ENCODE peak calls at places on chromosome 7, in eight cellular contexts. One of them, this sample, is unnamed.

GRCh38 chr7:94183289-94183749 is 179.2 kb upstream of the BET1 start:
- ATAC-seq in gastroesophageal sphincter: peak
- ATAC-seq in naive thymus-derived CD8-positive, alpha-beta T cell: no peak
- ATAC-seq in activated naive CD8-positive, alpha-beta T cell treated with anti-CD3 and anti-CD28 coated beads, Interleukin-2, amount 10 ng/mL, durations not matched to agents 7 days and 5 days: no peak
- ATAC-seq in body of pancreas: peak
- ATAC-seq in HCT116: peak
- ATAC-seq in HepG2: no peak
- ATAC-seq in left lung: peak
- ATAC-seq in this sample: peak

GRCh38 chr7:45073031-45073842 is 15.5 kb downstream of the NACAD start:
- ATAC-seq in body of pancreas: no peak
- ATAC-seq in HepG2: peak
- ATAC-seq in gastroesophageal sphincter: no peak
- ATAC-seq in activated naive CD8-positive, alpha-beta T cell treated with anti-CD3 and anti-CD28 coated beads, Interleukin-2, amount 10 ng/mL, durations not matched to agents 7 days and 5 days: no peak
- ATAC-seq in left lung: no peak
- ATAC-seq in HCT116: no peak
- ATAC-seq in naive thymus-derived CD8-positive, alpha-beta T cell: no peak
- ATAC-seq in this sample: peak

GRCh38 chr7:121714559-121715303 is 158.2 kb upstream of the PTPRZ1 start:
- ATAC-seq in naive thymus-derived CD8-positive, alpha-beta T cell: no peak
- ATAC-seq in gastroesophageal sphincter: no peak
- ATAC-seq in HCT116: peak
- ATAC-seq in HepG2: peak
- ATAC-seq in body of pancreas: peak
- ATAC-seq in activated naive CD8-positive, alpha-beta T cell treated with anti-CD3 and anti-CD28 coated beads, Interleukin-2, amount 10 ng/mL, durations not matched to agents 7 days and 5 days: no peak
- ATAC-seq in left lung: peak
- ATAC-seq in this sample: no peak

GRCh38 chr7:38339953-38340819 is 66.8 kb upstream of the TARP start:
- ATAC-seq in HepG2: no peak
- ATAC-seq in activated naive CD8-positive, alpha-beta T cell treated with anti-CD3 and anti-CD28 coated beads, Interleukin-2, amount 10 ng/mL, durations not matched to agents 7 days and 5 days: peak
- ATAC-seq in gastroesophageal sphincter: no peak
- ATAC-seq in naive thymus-derived CD8-positive, alpha-beta T cell: peak
- ATAC-seq in body of pancreas: no peak
- ATAC-seq in HCT116: no peak
- ATAC-seq in left lung: no peak
- ATAC-seq in this sample: no peak

GRCh38 chr7:1223196-1224092 is 9.2 kb upstream of the UNCX start:
- ATAC-seq in naive thymus-derived CD8-positive, alpha-beta T cell: no peak
- ATAC-seq in gastroesophageal sphincter: no peak
- ATAC-seq in activated naive CD8-positive, alpha-beta T cell treated with anti-CD3 and anti-CD28 coated beads, Interleukin-2, amount 10 ng/mL, durations not matched to agents 7 days and 5 days: no peak
- ATAC-seq in HCT116: no peak
- ATAC-seq in body of pancreas: no peak
- ATAC-seq in left lung: no peak
- ATAC-seq in HepG2: peak
- ATAC-seq in this sample: no peak

GRCh38 chr7:97835296-97836138 is 36.7 kb downstream of the ASNS start:
- ATAC-seq in HCT116: peak
- ATAC-seq in gastroesophageal sphincter: peak
- ATAC-seq in naive thymus-derived CD8-positive, alpha-beta T cell: peak
- ATAC-seq in HepG2: peak
- ATAC-seq in activated naive CD8-positive, alpha-beta T cell treated with anti-CD3 and anti-CD28 coated beads, Interleukin-2, amount 10 ng/mL, durations not matched to agents 7 days and 5 days: peak
- ATAC-seq in body of pancreas: peak
- ATAC-seq in left lung: peak
- ATAC-seq in this sample: peak

GRCh38 chr7:47100815-47101435 is 481.0 kb downstream of the TNS3 start:
- ATAC-seq in naive thymus-derived CD8-positive, alpha-beta T cell: no peak
- ATAC-seq in gastroesophageal sphincter: no peak
- ATAC-seq in left lung: peak
- ATAC-seq in HepG2: peak
- ATAC-seq in body of pancreas: peak
- ATAC-seq in activated naive CD8-positive, alpha-beta T cell treated with anti-CD3 and anti-CD28 coated beads, Interleukin-2, amount 10 ng/mL, durations not matched to agents 7 days and 5 days: no peak
- ATAC-seq in HCT116: peak
- ATAC-seq in this sample: peak

GRCh38 chr7:1033546-1034145 is 10.7 kb upstream of the GPR146 start:
- ATAC-seq in gastroesophageal sphincter: no peak
- ATAC-seq in body of pancreas: no peak
- ATAC-seq in activated naive CD8-positive, alpha-beta T cell treated with anti-CD3 and anti-CD28 coated beads, Interleukin-2, amount 10 ng/mL, durations not matched to agents 7 days and 5 days: no peak
- ATAC-seq in left lung: no peak
- ATAC-seq in HCT116: no peak
- ATAC-seq in naive thymus-derived CD8-positive, alpha-beta T cell: peak
- ATAC-seq in HepG2: no peak
- ATAC-seq in this sample: no peak

GRCh38 chr7:135950972-135951371 is 26.2 kb downstream of the MTPN start:
- ATAC-seq in HCT116: no peak
- ATAC-seq in body of pancreas: no peak
- ATAC-seq in activated naive CD8-positive, alpha-beta T cell treated with anti-CD3 and anti-CD28 coated beads, Interleukin-2, amount 10 ng/mL, durations not matched to agents 7 days and 5 days: no peak
- ATAC-seq in left lung: no peak
- ATAC-seq in HepG2: no peak
- ATAC-seq in naive thymus-derived CD8-positive, alpha-beta T cell: no peak
- ATAC-seq in gastroesophageal sphincter: no peak
- ATAC-seq in this sample: no peak

GRCh38 chr7:144391823-144392255 is 11.7 kb downstream of the NOBOX start:
- ATAC-seq in activated naive CD8-positive, alpha-beta T cell treated with anti-CD3 and anti-CD28 coated beads, Interleukin-2, amount 10 ng/mL, durations not matched to agents 7 days and 5 days: peak
- ATAC-seq in gastroesophageal sphincter: peak
- ATAC-seq in HCT116: peak
- ATAC-seq in naive thymus-derived CD8-positive, alpha-beta T cell: peak
- ATAC-seq in body of pancreas: peak
- ATAC-seq in left lung: peak
- ATAC-seq in HepG2: peak
- ATAC-seq in this sample: peak

GRCh38 chr7:21967500-21968099 is 21.9 kb upstream of the CDCA7L start:
- ATAC-seq in gastroesophageal sphincter: no peak
- ATAC-seq in body of pancreas: no peak
- ATAC-seq in left lung: no peak
- ATAC-seq in naive thymus-derived CD8-positive, alpha-beta T cell: peak
- ATAC-seq in HCT116: no peak
- ATAC-seq in HepG2: no peak
- ATAC-seq in activated naive CD8-positive, alpha-beta T cell treated with anti-CD3 and anti-CD28 coated beads, Interleukin-2, amount 10 ng/mL, durations not matched to agents 7 days and 5 days: peak
- ATAC-seq in this sample: no peak

GRCh38 chr7:100489824-100490223 is 6.1 kb downstream of the NYAP1 start:
- ATAC-seq in HepG2: peak
- ATAC-seq in naive thymus-derived CD8-positive, alpha-beta T cell: no peak
- ATAC-seq in gastroesophageal sphincter: no peak
- ATAC-seq in left lung: peak
- ATAC-seq in activated naive CD8-positive, alpha-beta T cell treated with anti-CD3 and anti-CD28 coated beads, Interleukin-2, amount 10 ng/mL, durations not matched to agents 7 days and 5 days: no peak
- ATAC-seq in HCT116: peak
- ATAC-seq in body of pancreas: no peak
- ATAC-seq in this sample: no peak

GRCh38 chr7:100917018-100917365 is 21.3 kb upstream of the ACHE start:
- ATAC-seq in gastroesophageal sphincter: no peak
- ATAC-seq in naive thymus-derived CD8-positive, alpha-beta T cell: no peak
- ATAC-seq in body of pancreas: no peak
- ATAC-seq in HepG2: no peak
- ATAC-seq in HCT116: no peak
- ATAC-seq in activated naive CD8-positive, alpha-beta T cell treated with anti-CD3 and anti-CD28 coated beads, Interleukin-2, amount 10 ng/mL, durations not matched to agents 7 days and 5 days: no peak
- ATAC-seq in left lung: peak
- ATAC-seq in this sample: no peak

GRCh38 chr7:23356726-23357125 is 57.6 kb downstream of the MALSU1 start:
- ATAC-seq in body of pancreas: no peak
- ATAC-seq in HepG2: peak
- ATAC-seq in activated naive CD8-positive, alpha-beta T cell treated with anti-CD3 and anti-CD28 coated beads, Interleukin-2, amount 10 ng/mL, durations not matched to agents 7 days and 5 days: peak
- ATAC-seq in gastroesophageal sphincter: no peak
- ATAC-seq in HCT116: no peak
- ATAC-seq in naive thymus-derived CD8-positive, alpha-beta T cell: peak
- ATAC-seq in left lung: no peak
- ATAC-seq in this sample: no peak

GRCh38 chr7:151721236-151721635 is 155.7 kb downstream of the PRKAG2 start:
- ATAC-seq in left lung: no peak
- ATAC-seq in HCT116: no peak
- ATAC-seq in activated naive CD8-positive, alpha-beta T cell treated with anti-CD3 and anti-CD28 coated beads, Interleukin-2, amount 10 ng/mL, durations not matched to agents 7 days and 5 days: no peak
- ATAC-seq in body of pancreas: no peak
- ATAC-seq in naive thymus-derived CD8-positive, alpha-beta T cell: no peak
- ATAC-seq in HepG2: no peak
- ATAC-seq in gastroesophageal sphincter: no peak
- ATAC-seq in this sample: peak

GRCh38 chr7:32618470-32618869 is 123.2 kb downstream of the AVL9 start:
- ATAC-seq in HCT116: no peak
- ATAC-seq in gastroesophageal sphincter: no peak
- ATAC-seq in body of pancreas: no peak
- ATAC-seq in left lung: no peak
- ATAC-seq in HepG2: no peak
- ATAC-seq in naive thymus-derived CD8-positive, alpha-beta T cell: no peak
- ATAC-seq in activated naive CD8-positive, alpha-beta T cell treated with anti-CD3 and anti-CD28 coated beads, Interleukin-2, amount 10 ng/mL, durations not matched to agents 7 days and 5 days: no peak
- ATAC-seq in this sample: no peak

GRCh38 chr7:79293655-79294142 is 159.8 kb downstream of the MAGI2 start:
- ATAC-seq in activated naive CD8-positive, alpha-beta T cell treated with anti-CD3 and anti-CD28 coated beads, Interleukin-2, amount 10 ng/mL, durations not matched to agents 7 days and 5 days: no peak
- ATAC-seq in left lung: peak
- ATAC-seq in gastroesophageal sphincter: no peak
- ATAC-seq in HepG2: peak
- ATAC-seq in HCT116: no peak
- ATAC-seq in body of pancreas: no peak
- ATAC-seq in naive thymus-derived CD8-positive, alpha-beta T cell: no peak
- ATAC-seq in this sample: peak

GRCh38 chr7:31478744-31479143 is 35.1 kb upstream of the ITPRID1 start:
- ATAC-seq in left lung: no peak
- ATAC-seq in activated naive CD8-positive, alpha-beta T cell treated with anti-CD3 and anti-CD28 coated beads, Interleukin-2, amount 10 ng/mL, durations not matched to agents 7 days and 5 days: no peak
- ATAC-seq in naive thymus-derived CD8-positive, alpha-beta T cell: no peak
- ATAC-seq in gastroesophageal sphincter: no peak
- ATAC-seq in HCT116: no peak
- ATAC-seq in body of pancreas: no peak
- ATAC-seq in HepG2: no peak
- ATAC-seq in this sample: no peak

GRCh38 chr7:127995866-127996215 is 35.4 kb downstream of the LRRC4 start:
- ATAC-seq in activated naive CD8-positive, alpha-beta T cell treated with anti-CD3 and anti-CD28 coated beads, Interleukin-2, amount 10 ng/mL, durations not matched to agents 7 days and 5 days: no peak
- ATAC-seq in HCT116: no peak
- ATAC-seq in naive thymus-derived CD8-positive, alpha-beta T cell: no peak
- ATAC-seq in body of pancreas: no peak
- ATAC-seq in left lung: no peak
- ATAC-seq in gastroesophageal sphincter: peak
- ATAC-seq in HepG2: no peak
- ATAC-seq in this sample: no peak

GRCh38 chr7:539731-540411 is 20.2 kb upstream of the PDGFA start:
- ATAC-seq in naive thymus-derived CD8-positive, alpha-beta T cell: no peak
- ATAC-seq in HepG2: peak
- ATAC-seq in activated naive CD8-positive, alpha-beta T cell treated with anti-CD3 and anti-CD28 coated beads, Interleukin-2, amount 10 ng/mL, durations not matched to agents 7 days and 5 days: no peak
- ATAC-seq in HCT116: peak
- ATAC-seq in body of pancreas: peak
- ATAC-seq in left lung: peak
- ATAC-seq in gastroesophageal sphincter: no peak
- ATAC-seq in this sample: peak